ENCODE peak calls at places on chromosomes 4 and X, in ten cellular contexts. N is aorta; S is neural progenitor cell; Q is heart left ventricle; P is iPS DF 6.9; D is pancreas; J is A673; H is cardiac muscle cell; C is adrenal gland; I is CD8-positive, alpha-beta memory T cell. Z is an unnamed sample. For H3K9me3, the result is how much of the 10 kb centered on the place peaks cover.

GRCh38 chrX:30302957-30303356 is 6.2 kb downstream of the NR0B1 start:
- DNase-seq in P (no peak), Q (peak), H (no peak), J (peak), D (no peak), N (peak), I (no peak), S (peak), C (peak), Z (no peak)

GRCh38 chr4:148026022-148026421 is 294.1 kb downstream of the ARHGAP10 start:
- DNase-seq in J (no peak), P (no peak), C (no peak), D (no peak), H (no peak), Q (no peak), S (no peak), I (no peak), N (no peak), Z (no peak)

GRCh38 chrX:40996886-40997530 is 88.2 kb upstream of the USP9X start:
- DNase-seq in P (no peak), J (peak), D (no peak), C (no peak), N (no peak), H (peak), S (peak), I (no peak), Q (no peak), Z (no peak)

GRCh38 chr4:107579099-107579498 is 140.9 kb downstream of the PAPSS1 start:
- DNase-seq in Q (no peak), S (no peak), D (no peak), N (no peak), J (no peak), C (no peak), I (no peak), P (no peak), H (no peak), Z (peak)

GRCh38 chrX:46737041-46737440 is 21.9 kb downstream of the SLC9A7 start:
- DNase-seq in S (no peak), H (no peak), C (no peak), J (no peak), P (no peak), I (no peak), Q (no peak), D (no peak), N (no peak), Z (no peak)

GRCh38 chr4:52529983-52530382 is 129.1 kb downstream of the USP46 start:
- DNase-seq in J (no peak), I (no peak), H (no peak), S (no peak), Q (no peak), C (no peak), D (no peak), N (no peak), P (no peak), Z (no peak)

GRCh38 chr4:56434599-56435000 is 815 bp downstream of the PPAT start:
- DNase-seq in D (no peak), H (peak), N (no peak), I (no peak), C (no peak), Q (no peak), S (peak), J (peak), P (no peak), Z (no peak)

GRCh38 chr4:185654311-185654710 is 119.0 kb upstream of the PDLIM3 start:
- DNase-seq in N (no peak), P (no peak), S (no peak), Q (no peak), J (no peak), C (no peak), I (no peak), D (no peak), H (no peak), Z (no peak)

GRCh38 chrX:129772796-129773431 is 6.8 kb upstream of the SASH3 start:
- DNase-seq in P (no peak), I (peak), D (peak), Q (peak), C (peak), J (no peak), H (no peak), N (no peak), S (no peak), Z (no peak)

GRCh38 chrX:128458888-128459287 is 406.7 kb upstream of the ACTRT1 start:
- DNase-seq in S (no peak), H (no peak), J (no peak), C (no peak), I (no peak), P (no peak), D (no peak), N (no peak), Q (no peak), Z (no peak)

GRCh38 chr4:2824329-2825183 is 19.1 kb upstream of the ADD1 start:
- DNase-seq in C (peak), I (no peak), N (peak), Q (no peak), S (no peak), P (no peak), H (no peak), D (no peak), J (no peak), Z (no peak)

GRCh38 chrX:111131572-111131971 is 35.6 kb downstream of the PAK3 start:
- DNase-seq in P (no peak), I (no peak), C (no peak), N (no peak), D (no peak), Q (no peak), J (no peak), H (no peak), S (peak), Z (peak)

GRCh38 chr4:123517971-123518370 is 121.4 kb downstream of the SPRY1 start:
- DNase-seq in N (no peak), S (no peak), C (no peak), J (no peak), D (no peak), H (no peak), P (no peak), Q (no peak), I (no peak), Z (no peak)

GRCh38 chrX:69197690-69198089 is 32.4 kb upstream of the PJA1 start:
- DNase-seq in Q (no peak), D (no peak), C (no peak), I (no peak), P (no peak), H (no peak), S (no peak), N (no peak), J (no peak), Z (no peak)

GRCh38 chrX:107551546-107551945 is 76.8 kb upstream of the PRPS1 start:
- DNase-seq in H (no peak), D (no peak), N (no peak), Q (no peak), I (no peak), P (no peak), S (no peak), C (no peak), J (no peak), Z (no peak)

GRCh38 chr4:129926936-129927335 is 831.0 kb downstream of the C4orf33 start:
- DNase-seq in P (no peak), N (no peak), S (no peak), C (no peak), D (no peak), J (peak), H (no peak), Q (no peak), I (no peak), Z (no peak)

GRCh38 chr4:100849319-100849718 is 331.5 kb upstream of the EMCN start:
- DNase-seq in D (no peak), S (peak), P (no peak), N (no peak), Q (no peak), H (peak), J (peak), I (no peak), C (no peak), Z (no peak)

GRCh38 chr4:101211146-101211553 is 136.2 kb downstream of the PPP3CA start:
- DNase-seq in C (no peak), J (peak), H (no peak), S (no peak), D (no peak), P (no peak), Q (no peak), I (no peak), N (no peak), Z (no peak)

GRCh38 chrX:35115205-35115604 is 172.6 kb downstream of the FAM47B start:
- DNase-seq in C (no peak), D (no peak), H (no peak), P (no peak), N (no peak), J (no peak), Q (no peak), S (no peak), I (no peak), Z (no peak)

GRCh38 chrX:150897371-150898319 is 823 bp downstream of the CD99L2 start:
- DNase-seq in D (peak), J (peak), P (no peak), H (no peak), N (no peak), S (peak), Q (no peak), I (peak), C (no peak), Z (peak)

GRCh38 chr4:156751486-156751885 is 220.1 kb downstream of the PDGFC start:
- DNase-seq in J (peak), S (no peak), I (no peak), D (no peak), P (no peak), H (no peak), N (no peak), Q (no peak), C (no peak), Z (no peak)

GRCh38 chr4:7394184-7394575 is 40.5 kb downstream of the PSAPL1 start:
- DNase-seq in Q (no peak), S (no peak), C (no peak), D (no peak), I (no peak), P (no peak), H (no peak), J (no peak), N (no peak), Z (peak)

GRCh38 chrX:154373340-154374306 is 811 bp downstream of the FLNA start:
- DNase-seq in I (peak), H (peak), N (no peak), Q (peak), S (peak), J (peak), P (no peak), D (peak), C (peak), Z (peak)

GRCh38 chr4:151641167-151641566 is 119.6 kb downstream of the GATB start:
- DNase-seq in N (no peak), J (no peak), H (no peak), D (no peak), I (no peak), P (no peak), C (no peak), Q (no peak), S (no peak), Z (no peak)

GRCh38 chr4:132003593-132003992 is 1145.5 kb upstream of the PCDH10 start:
- DNase-seq in S (peak), C (no peak), N (no peak), P (no peak), D (no peak), J (peak), I (no peak), H (no peak), Q (no peak), Z (peak)

GRCh38 chr4:8682725-8683124 is 90.2 kb downstream of the CPZ start:
- DNase-seq in D (no peak), J (no peak), P (no peak), Q (no peak), I (no peak), H (no peak), C (no peak), N (no peak), S (no peak), Z (no peak)

GRCh38 chrX:54423161-54423888 is 16.9 kb upstream of the TSR2 start:
- DNase-seq in P (no peak), J (no peak), Q (no peak), C (no peak), D (no peak), N (no peak), H (peak), S (peak), I (no peak), Z (no peak)

GRCh38 chrX:111507931-111508330 is 3.5 kb upstream of the SERTM2 start:
- DNase-seq in P (no peak), D (no peak), S (no peak), I (no peak), C (no peak), H (no peak), Q (no peak), N (no peak), J (no peak), Z (no peak)

GRCh38 chr4:182443070-182443469 is 199.9 kb downstream of the TENM3 start:
- DNase-seq in J (no peak), S (no peak), I (no peak), Q (no peak), P (no peak), H (no peak), D (no peak), N (no peak), C (no peak), Z (no peak)

GRCh38 chrX:40268126-40268525 is 170.4 kb upstream of the BCOR start:
- DNase-seq in I (no peak), Q (no peak), S (no peak), D (no peak), C (no peak), P (no peak), J (no peak), H (no peak), N (no peak), Z (no peak)

GRCh38 chr4:156811963-156812362 is 159.6 kb downstream of the PDGFC start:
- DNase-seq in J (no peak), D (no peak), I (no peak), C (no peak), N (no peak), S (no peak), P (no peak), H (no peak), Q (no peak), Z (no peak)

GRCh38 chr4:75110061-75110460 is 177.1 kb downstream of the PARM1 start:
- DNase-seq in C (no peak), P (no peak), J (no peak), I (no peak), H (no peak), N (no peak), S (no peak), Q (no peak), D (no peak), Z (no peak)

GRCh38 chr4:5366421-5366820 is 315.1 kb downstream of the STK32B start:
- DNase-seq in N (no peak), C (no peak), I (no peak), H (no peak), Q (no peak), D (no peak), S (no peak), J (peak), P (no peak), Z (no peak)

GRCh38 chrX:1397001-1397400 is 5.1 kb upstream of the SLC25A6 start:
- DNase-seq in S (no peak), H (no peak), P (no peak), D (no peak), J (no peak), I (no peak), Q (no peak), C (peak), N (peak), Z (no peak)

DNA sequence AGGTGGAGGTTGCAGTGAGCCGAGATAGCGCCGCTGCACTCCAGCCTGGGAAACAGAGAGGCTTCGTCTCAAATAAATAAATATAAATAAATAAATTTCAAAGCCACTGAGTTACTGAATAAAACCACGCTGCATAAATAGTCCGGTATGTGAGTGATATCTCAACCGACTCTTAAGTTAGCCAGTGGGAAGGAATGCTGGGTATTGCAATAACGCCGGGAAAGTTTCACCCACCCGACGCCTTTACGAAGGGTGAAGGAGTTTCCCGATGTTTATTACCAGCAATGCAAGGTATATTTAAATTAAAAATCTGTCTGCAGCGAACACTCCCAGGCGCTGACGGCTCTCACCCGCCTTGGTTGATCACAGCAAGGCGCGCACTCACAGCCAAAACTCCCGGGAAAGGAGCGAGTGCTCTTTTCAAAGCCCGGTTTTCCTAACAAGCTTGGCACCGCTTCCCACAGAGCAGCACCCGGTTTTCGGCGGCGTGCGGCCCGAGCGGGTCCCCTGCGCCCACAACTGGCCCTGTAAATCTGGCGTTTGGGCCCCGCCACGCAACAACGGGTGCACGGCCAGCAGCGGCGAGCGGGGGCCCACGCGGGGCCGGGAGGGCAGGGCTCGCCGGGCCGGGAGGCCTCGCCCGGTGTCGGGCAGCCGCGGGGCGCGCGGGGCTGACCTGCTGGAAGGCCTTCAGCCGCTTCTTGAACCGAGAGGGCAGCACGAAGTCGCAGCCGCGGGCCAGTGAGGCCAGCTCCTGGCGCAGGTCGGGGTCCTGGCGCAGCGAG is 13.7 kb downstream of the PPP2R3B start:
- DNase-seq in N (no peak), H (peak), C (no peak), S (peak), J (no peak), D (no peak), P (no peak), I (no peak), Q (no peak), Z (no peak)
- H3K4me3 ChIP-seq in N (no peak), H (peak), C (no peak), S (peak), J (no peak), D (no peak), P (peak), I (no peak), Q (peak), Z (no peak)

DNA sequence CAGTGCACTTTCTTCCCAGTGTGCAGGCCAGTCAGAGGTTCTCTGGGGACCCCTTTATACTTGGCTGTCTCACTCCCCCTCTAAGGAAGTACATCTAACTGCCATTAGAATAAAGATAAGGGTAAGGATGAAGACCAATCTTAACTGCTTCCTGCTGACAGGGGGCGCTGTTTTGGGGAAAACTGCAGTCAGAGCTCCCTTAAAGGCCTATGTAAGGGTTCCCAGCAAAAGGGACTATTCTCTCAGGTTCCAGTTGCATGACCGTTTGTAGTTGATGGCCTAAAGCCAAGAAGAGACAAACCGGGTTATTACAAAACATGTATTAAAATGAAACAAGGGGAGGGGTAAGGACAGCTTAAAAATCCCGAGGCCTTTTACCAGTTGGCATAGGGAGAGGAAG is 115.6 kb upstream of the SPIN4 start:
- DNase-seq in Q (no peak), N (no peak), C (no peak), P (no peak), H (no peak), D (no peak), J (no peak), S (no peak), I (no peak), Z (no peak)
- H3K9me3 ChIP-seq in Q (under half), N (under half), C (under half), P (under half), H (under half), D (under half), J (under half), S (under half), I (under half), Z (under half)

GRCh38 chrX:10725071-10725470 is 104.7 kb upstream of the MID1 start:
- DNase-seq in H (no peak), C (no peak), S (peak), D (no peak), P (no peak), J (peak), Q (no peak), I (no peak), N (no peak), Z (no peak)

GRCh38 chrX:10726647-10727046 is 106.3 kb upstream of the MID1 start:
- DNase-seq in D (no peak), N (no peak), I (no peak), C (no peak), P (no peak), H (no peak), Q (no peak), J (no peak), S (no peak), Z (no peak)

DNA sequence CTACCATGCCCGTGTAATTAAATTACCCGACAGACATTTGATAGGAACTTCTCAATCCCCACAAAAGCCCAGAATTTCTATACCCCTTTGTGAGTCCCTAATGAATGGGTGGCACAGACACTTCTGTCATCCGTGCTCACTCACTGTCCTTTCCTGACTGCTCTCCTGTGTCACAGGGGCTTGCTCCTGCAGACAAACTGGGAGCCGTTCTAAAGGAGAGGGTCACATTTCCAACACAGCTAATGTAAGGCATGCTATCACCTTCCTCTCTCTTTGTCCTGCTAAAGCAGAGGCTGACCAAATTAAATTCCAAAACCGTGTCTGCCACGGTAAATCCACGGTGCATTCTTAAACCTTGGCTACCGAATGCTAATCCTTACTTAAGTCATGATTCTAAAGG is 108.6 kb upstream of the MID1 start:
- DNase-seq in I (no peak), C (no peak), Q (no peak), H (peak), N (no peak), S (peak), J (no peak), D (no peak), P (no peak), Z (no peak)
- H3K4me3 ChIP-seq in I (no peak), C (no peak), Q (no peak), H (no peak), N (no peak), S (no peak), J (no peak), D (no peak), P (no peak), Z (no peak)

DNA sequence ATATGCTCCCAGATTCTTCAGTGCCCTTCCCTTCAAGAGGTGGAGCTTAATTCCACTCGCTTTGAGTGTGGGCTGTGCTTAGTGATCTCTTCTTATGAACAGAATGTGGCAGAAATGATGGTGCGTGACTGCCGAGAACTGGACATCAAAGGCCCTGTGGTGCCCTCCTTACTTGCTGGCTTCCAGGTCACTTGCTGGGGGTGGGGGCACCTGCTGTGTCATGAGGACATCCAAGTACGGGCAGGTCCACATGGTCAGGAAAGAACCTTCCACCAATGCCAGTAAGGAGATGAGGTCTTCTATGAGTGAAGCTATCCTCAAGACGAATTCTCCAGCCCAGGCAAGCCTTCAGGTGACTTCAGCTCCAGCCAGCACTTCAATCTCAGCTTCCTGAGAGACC is 95.8 kb downstream of the FAM53A start:
- DNase-seq in C (no peak), N (peak), Q (no peak), S (no peak), I (no peak), H (no peak), P (no peak), D (no peak), J (no peak), Z (no peak)
- H3K9me3 ChIP-seq in C (under half), N (under half), Q (under half), S (under half), I (under half), H (under half), P (under half), D (under half), J (under half), Z (under half)

GRCh38 chr4:20251061-20251795 is 477 bp upstream of the SLIT2 start:
- DNase-seq in I (no peak), H (no peak), N (no peak), Q (no peak), D (no peak), P (no peak), S (no peak), J (no peak), C (no peak), Z (no peak)
- H3K4me3 ChIP-seq in I (no peak), H (peak), N (peak), Q (peak), D (peak), P (peak), S (peak), J (peak), C (no peak), Z (peak)

GRCh38 chrX:26651755-26652154 is 435.8 kb downstream of the MAGEB5 start:
- DNase-seq in Q (no peak), P (no peak), J (peak), N (no peak), C (no peak), S (no peak), I (no peak), D (no peak), H (no peak), Z (no peak)
- H3K9me3 ChIP-seq in Q (under half), P (under half), J (under half), N (under half), C (under half), S (under half), I (under half), D (under half), H (under half), Z (under half)

Z was measured in WERI-Rb-1.